ENCODE peak calls at places on chromosomes 5 and 9, in four cellular contexts. One of them, this sample, is unnamed.

GRCh38 chr9:126666155-126666803 is 52.6 kb downstream of the LMX1B start:
- DNase-seq in IMR-90: no peak
- DNase-seq in K562: peak; percentile 45
- DNase-seq in endothelial cell of umbilical vein: no peak
- DNase-seq in this sample: no peak

GRCh38 chr5:173328896-173329369 is 719 bp upstream of the STC2 start:
- DNase-seq in K562: no peak
- DNase-seq in endothelial cell of umbilical vein: peak; percentile 58
- DNase-seq in IMR-90: peak; percentile 80
- DNase-seq in this sample: no peak

GRCh38 chr9:95189230-95190098 is 128.0 kb downstream of the FANCC start:
- DNase-seq in K562: no peak
- DNase-seq in endothelial cell of umbilical vein: peak; percentile 95
- DNase-seq in IMR-90: peak; percentile 91
- DNase-seq in this sample: no peak

GRCh38 chr5:66828551-66829421 is 232.6 kb downstream of the MAST4 start:
- DNase-seq in endothelial cell of umbilical vein: peak; percentile 92
- DNase-seq in K562: no peak
- DNase-seq in IMR-90: peak; percentile 71
- DNase-seq in this sample: no peak

GRCh38 chr5:33321026-33321425 is 119.7 kb upstream of the TARS1 start:
- DNase-seq in endothelial cell of umbilical vein: peak; percentile 98
- DNase-seq in IMR-90: peak; percentile 98
- DNase-seq in K562: no peak
- DNase-seq in this sample: peak; percentile 35

GRCh38 chr9:116232425-116233159 is 79.0 kb downstream of the PAPPA start:
- DNase-seq in IMR-90: peak; percentile 38
- DNase-seq in endothelial cell of umbilical vein: no peak
- DNase-seq in K562: no peak
- DNase-seq in this sample: peak; percentile 48

GRCh38 chr9:78903581-78903980 is 606.7 kb downstream of the PSAT1 start:
- DNase-seq in endothelial cell of umbilical vein: no peak
- DNase-seq in IMR-90: peak; percentile 62
- DNase-seq in K562: no peak
- DNase-seq in this sample: no peak

GRCh38 chr5:140108093-140109049 is 5.5 kb upstream of the PURA start:
- DNase-seq in endothelial cell of umbilical vein: no peak
- DNase-seq in K562: no peak
- DNase-seq in IMR-90: no peak
- DNase-seq in this sample: no peak

GRCh38 chr9:71638627-71639026 is 129.7 kb downstream of the CEMIP2 start:
- DNase-seq in endothelial cell of umbilical vein: peak; percentile 72
- DNase-seq in K562: no peak
- DNase-seq in IMR-90: no peak
- DNase-seq in this sample: no peak

GRCh38 chr5:163440954-163441353 is 3.6 kb downstream of the CCNG1 start:
- DNase-seq in K562: no peak
- DNase-seq in endothelial cell of umbilical vein: no peak
- DNase-seq in IMR-90: no peak
- DNase-seq in this sample: no peak

GRCh38 chr9:37209431-37210386 is 89.3 kb downstream of the ZCCHC7 start:
- DNase-seq in K562: no peak
- DNase-seq in endothelial cell of umbilical vein: peak; percentile 26
- DNase-seq in IMR-90: no peak
- DNase-seq in this sample: no peak

GRCh38 chr9:5764130-5764868 is 68.6 kb downstream of the ERMP1 start:
- DNase-seq in IMR-90: no peak
- DNase-seq in endothelial cell of umbilical vein: no peak
- DNase-seq in K562: no peak
- DNase-seq in this sample: no peak

GRCh38 chr9:761155-761792 is 80.2 kb upstream of the DMRT1 start:
- DNase-seq in K562: no peak
- DNase-seq in IMR-90: peak; percentile 48
- DNase-seq in endothelial cell of umbilical vein: peak; percentile 79
- DNase-seq in this sample: no peak

GRCh38 chr9:86660146-86660545 is 287.2 kb downstream of the GAS1 start:
- DNase-seq in endothelial cell of umbilical vein: no peak
- DNase-seq in IMR-90: peak; percentile 94
- DNase-seq in K562: no peak
- DNase-seq in this sample: peak; percentile 63

GRCh38 chr9:89006308-89006707 is 15.0 kb downstream of the S1PR3 start:
- DNase-seq in IMR-90: no peak
- DNase-seq in endothelial cell of umbilical vein: peak; percentile 25
- DNase-seq in K562: no peak
- DNase-seq in this sample: no peak

GRCh38 chr9:136107155-136107952 is 11.3 kb downstream of the TMEM250 start:
- DNase-seq in IMR-90: no peak
- DNase-seq in endothelial cell of umbilical vein: no peak
- DNase-seq in K562: peak; percentile 73
- DNase-seq in this sample: no peak

GRCh38 chr9:88872171-88872946 is 118.9 kb upstream of the S1PR3 start:
- DNase-seq in K562: no peak
- DNase-seq in endothelial cell of umbilical vein: no peak
- DNase-seq in IMR-90: no peak
- DNase-seq in this sample: no peak

GRCh38 chr9:72441296-72442211 is 76.5 kb upstream of the ZFAND5 start:
- DNase-seq in IMR-90: peak; percentile 35
- DNase-seq in endothelial cell of umbilical vein: peak; percentile 43
- DNase-seq in K562: no peak
- DNase-seq in this sample: no peak

GRCh38 chr9:36441966-36442365 is 41.9 kb upstream of the RNF38 start:
- DNase-seq in IMR-90: no peak
- DNase-seq in endothelial cell of umbilical vein: no peak
- DNase-seq in K562: no peak
- DNase-seq in this sample: no peak

GRCh38 chr9:127452481-127453092 is 1.3 kb downstream of the LRSAM1 start:
- DNase-seq in IMR-90: peak; percentile 17
- DNase-seq in K562: no peak
- DNase-seq in endothelial cell of umbilical vein: peak; percentile 19
- DNase-seq in this sample: no peak

GRCh38 chr9:79572032-79572890 is 496 bp downstream of the TLE4 start:
- DNase-seq in IMR-90: peak; percentile 40
- DNase-seq in endothelial cell of umbilical vein: peak; percentile 34
- DNase-seq in K562: peak; percentile 16
- DNase-seq in this sample: no peak

DNA sequence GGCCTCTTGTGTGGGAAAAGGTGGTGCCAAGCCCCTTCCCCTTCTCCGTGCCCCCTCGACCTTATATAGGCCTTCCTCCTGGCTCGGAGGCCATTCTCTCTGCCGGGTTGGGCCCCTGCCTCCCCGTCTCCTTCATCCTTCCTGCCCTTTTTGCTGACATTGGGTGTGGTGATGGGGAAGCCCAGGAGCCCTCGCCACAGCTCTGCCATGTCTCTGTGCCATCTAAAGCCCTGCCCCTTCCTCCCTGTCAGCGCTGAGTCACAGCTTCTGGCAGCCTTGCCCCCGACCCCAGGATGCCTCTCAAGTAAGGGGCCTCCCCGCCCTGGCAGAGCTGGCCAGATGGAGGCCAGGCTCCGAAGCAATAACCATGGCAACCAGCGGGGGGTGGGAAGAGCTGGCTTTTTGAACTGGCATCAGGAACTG is 30.4 kb downstream of the JADE2 start:
- DNase-seq in IMR-90: peak; percentile 68
- DNase-seq in K562: peak; percentile 41
- DNase-seq in endothelial cell of umbilical vein: peak; percentile 91
- DNase-seq in this sample: no peak
- H3K27ac ChIP-seq in IMR-90: peak overlapping the region; percentile 54
- H3K27ac ChIP-seq in K562: no peak overlapping the region
- H3K27ac ChIP-seq in endothelial cell of umbilical vein: peak overlapping the region; percentile 88
- H3K27ac ChIP-seq in this sample: peak overlapping the region; percentile 61

DNA sequence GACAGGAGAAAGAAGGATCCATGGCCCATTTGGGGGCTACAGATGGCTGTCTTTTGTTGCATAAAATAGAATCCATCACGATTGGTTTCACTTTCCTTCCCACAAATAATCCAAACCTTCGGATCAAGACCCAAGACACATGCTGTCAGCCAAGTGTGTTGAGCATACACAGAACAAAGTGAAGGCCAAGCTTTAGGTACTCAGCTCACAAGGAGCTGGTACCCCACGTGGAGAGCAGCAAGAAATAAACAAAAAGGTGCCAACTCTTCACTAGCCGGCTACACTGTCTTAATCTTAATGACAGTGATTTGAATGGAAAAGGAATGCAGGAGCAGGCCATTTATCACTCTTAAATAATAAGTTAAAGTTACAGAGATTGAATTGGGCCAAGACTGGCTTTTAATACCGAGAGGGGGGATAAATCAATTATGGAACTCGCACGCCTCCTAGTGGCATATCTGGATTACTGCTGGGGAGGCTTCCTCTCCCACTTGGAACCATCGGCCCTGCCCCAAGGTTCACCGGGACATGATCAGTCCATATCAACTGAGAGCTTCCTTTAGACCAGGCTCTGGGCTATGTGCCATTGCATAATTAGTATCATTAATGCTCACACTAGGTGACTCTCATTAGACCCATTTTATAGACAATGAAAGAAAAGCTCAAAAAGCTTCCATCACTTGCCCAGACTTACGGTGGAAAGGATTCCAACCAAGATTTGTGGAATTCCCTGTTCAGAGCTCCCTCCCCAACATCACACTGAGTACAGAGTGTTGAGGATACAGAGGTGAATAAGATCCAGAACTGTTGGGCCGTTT is 94.0 kb downstream of the ACTL7B start:
- DNase-seq in K562: peak; percentile 81
- DNase-seq in endothelial cell of umbilical vein: peak; percentile 43
- DNase-seq in IMR-90: peak; percentile 51
- DNase-seq in this sample: no peak
- H3K4me2 ChIP-seq in K562: no peak overlapping the region
- H3K4me2 ChIP-seq in endothelial cell of umbilical vein: no peak overlapping the region
- H3K4me2 ChIP-seq in IMR-90: no peak overlapping the region
- H3K4me2 ChIP-seq in this sample: no peak overlapping the region

GRCh38 chr9:2663886-2664674 is 42.5 kb downstream of the VLDLR start:
- DNase-seq in K562: no peak
- DNase-seq in endothelial cell of umbilical vein: no peak
- DNase-seq in IMR-90: no peak
- DNase-seq in this sample: no peak

GRCh38 chr9:2663486-2663885 is 41.9 kb downstream of the VLDLR start:
- DNase-seq in endothelial cell of umbilical vein: no peak
- DNase-seq in K562: no peak
- DNase-seq in IMR-90: no peak
- DNase-seq in this sample: no peak

GRCh38 chr9:2666569-2666968 is 45.0 kb downstream of the VLDLR start:
- DNase-seq in K562: no peak
- DNase-seq in IMR-90: no peak
- DNase-seq in endothelial cell of umbilical vein: no peak
- DNase-seq in this sample: no peak

GRCh38 chr9:2662496-2662895 is 40.9 kb downstream of the VLDLR start:
- DNase-seq in K562: no peak
- DNase-seq in endothelial cell of umbilical vein: no peak
- DNase-seq in IMR-90: no peak
- DNase-seq in this sample: no peak

GRCh38 chr9:2664675-2665065 is 43.1 kb downstream of the VLDLR start:
- DNase-seq in K562: no peak
- DNase-seq in IMR-90: no peak
- DNase-seq in endothelial cell of umbilical vein: no peak
- DNase-seq in this sample: no peak
- H3K9me1 ChIP-seq in K562: no peaks in the 10 kb centered on the region
- H3K9me1 ChIP-seq in IMR-90: no peaks in the 10 kb centered on the region
- H3K9me1 ChIP-seq in endothelial cell of umbilical vein: no peaks in the 10 kb centered on the region
- H3K9me1 ChIP-seq in this sample: no peaks in the 10 kb centered on the region

GRCh38 chr9:133684461-133685361 is 48.5 kb downstream of the DBH start:
- DNase-seq in endothelial cell of umbilical vein: no peak
- DNase-seq in K562: no peak
- DNase-seq in IMR-90: no peak
- DNase-seq in this sample: no peak
- H3K27ac ChIP-seq in endothelial cell of umbilical vein: no peak overlapping the region
- H3K27ac ChIP-seq in K562: no peak overlapping the region
- H3K27ac ChIP-seq in IMR-90: no peak overlapping the region
- H3K27ac ChIP-seq in this sample: no peak overlapping the region

DNA sequence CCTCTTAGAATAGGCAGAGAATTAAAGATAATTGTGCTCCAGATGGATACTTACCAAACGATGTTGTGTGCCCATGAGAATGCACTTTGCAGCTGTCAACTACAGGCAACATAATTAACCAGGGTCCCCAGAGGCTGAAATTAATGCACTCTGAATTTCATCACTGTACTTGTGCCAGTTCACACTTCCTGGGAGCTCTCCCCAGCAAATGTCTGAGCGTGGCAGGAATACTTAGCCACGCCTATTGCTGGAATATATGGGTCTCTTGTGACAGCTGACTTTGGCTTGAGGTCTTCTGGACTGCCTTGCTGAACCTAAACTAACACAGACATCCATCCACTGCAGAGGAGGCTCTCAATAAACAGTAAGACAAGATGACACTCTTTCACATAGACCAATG is 11.9 kb upstream of the C1QTNF2 start:
- DNase-seq in endothelial cell of umbilical vein: no peak
- DNase-seq in IMR-90: no peak
- DNase-seq in K562: no peak
- DNase-seq in this sample: no peak
- H3K4me2 ChIP-seq in endothelial cell of umbilical vein: no peak overlapping the region
- H3K4me2 ChIP-seq in IMR-90: no peak overlapping the region
- H3K4me2 ChIP-seq in K562: no peak overlapping the region
- H3K4me2 ChIP-seq in this sample: no peak overlapping the region

GRCh38 chr9:1939926-1940368 is 75.2 kb upstream of the SMARCA2 start:
- DNase-seq in IMR-90: peak; percentile 1
- DNase-seq in K562: peak; percentile 7
- DNase-seq in endothelial cell of umbilical vein: peak; percentile 10
- DNase-seq in this sample: no peak

GRCh38 chr9:1938675-1939170 is 76.4 kb upstream of the SMARCA2 start:
- DNase-seq in K562: no peak
- DNase-seq in endothelial cell of umbilical vein: no peak
- DNase-seq in IMR-90: no peak
- DNase-seq in this sample: no peak

GRCh38 chr9:1939466-1939865 is 75.7 kb upstream of the SMARCA2 start:
- DNase-seq in IMR-90: no peak
- DNase-seq in endothelial cell of umbilical vein: no peak
- DNase-seq in K562: no peak
- DNase-seq in this sample: no peak

GRCh38 chr9:1941989-1942388 is 73.2 kb upstream of the SMARCA2 start:
- DNase-seq in K562: no peak
- DNase-seq in IMR-90: no peak
- DNase-seq in endothelial cell of umbilical vein: peak; percentile 7
- DNase-seq in this sample: no peak

GRCh38 chr9:1938135-1938534 is 77.0 kb upstream of the SMARCA2 start:
- DNase-seq in K562: no peak
- DNase-seq in endothelial cell of umbilical vein: no peak
- DNase-seq in IMR-90: no peak
- DNase-seq in this sample: no peak
- H3K9me1 ChIP-seq in K562: no peaks in the 10 kb centered on the region
- H3K9me1 ChIP-seq in endothelial cell of umbilical vein: no peaks in the 10 kb centered on the region
- H3K9me1 ChIP-seq in IMR-90: no peaks in the 10 kb centered on the region
- H3K9me1 ChIP-seq in this sample: no peaks in the 10 kb centered on the region

This sample was measured in keratinocyte.